ENCODE peak calls at places on chromosome 13, in six cellular contexts. G, V, S, B, Q and U are unnamed samples.

GRCh38 chr13:57409121-57409520 is 222.4 kb upstream of the PCDH17 start:
- DNase-seq in B (no peak), Q (no peak), G (no peak), V (no peak), S (no peak), U (no peak)

GRCh38 chr13:60448907-60449510 is 52.0 kb downstream of the TDRD3 start:
- DNase-seq in B (no peak), G (no peak), Q (no peak), S (no peak), V (peak), U (no peak)

GRCh38 chr13:88908896-88909535 is 1237.8 kb downstream of the SLITRK5 start:
- DNase-seq in S (no peak), V (no peak), B (no peak), G (no peak), Q (no peak), U (no peak)

GRCh38 chr13:68988176-68988575 is 1119.5 kb upstream of the ATXN8OS start:
- DNase-seq in B (no peak), V (no peak), Q (peak), G (no peak), S (no peak), U (no peak)

GRCh38 chr13:88637935-88638334 is 966.8 kb downstream of the SLITRK5 start:
- DNase-seq in V (no peak), Q (no peak), B (no peak), S (no peak), G (no peak), U (no peak)

GRCh38 chr13:77372275-77372674 is 45.4 kb upstream of the MYCBP2 start:
- DNase-seq in Q (no peak), V (no peak), G (no peak), B (no peak), S (no peak), U (no peak)

GRCh38 chr13:64697226-64697625 is 2532.9 kb downstream of the PCDH9 start:
- DNase-seq in B (no peak), S (no peak), Q (no peak), G (no peak), V (no peak), U (no peak)

GRCh38 chr13:46759861-46760260 is 37.1 kb downstream of the ESD start:
- DNase-seq in V (no peak), Q (no peak), S (no peak), B (no peak), G (no peak), U (no peak)

GRCh38 chr13:110714798-110715394 is 1.4 kb downstream of the ING1 start:
- DNase-seq in Q (peak), S (peak), G (peak), B (peak), V (no peak), U (peak)

GRCh38 chr13:93146584-93147292 is 79.9 kb upstream of the GPC6 start:
- DNase-seq in V (no peak), S (no peak), Q (no peak), B (no peak), G (no peak), U (no peak)

GRCh38 chr13:93147946-93148345 is 78.7 kb upstream of the GPC6 start:
- DNase-seq in G (no peak), V (no peak), Q (no peak), S (no peak), B (no peak), U (no peak)

GRCh38 chr13:93147293-93147645 is 79.3 kb upstream of the GPC6 start:
- DNase-seq in V (no peak), G (no peak), S (no peak), Q (no peak), B (no peak), U (no peak)

DNA sequence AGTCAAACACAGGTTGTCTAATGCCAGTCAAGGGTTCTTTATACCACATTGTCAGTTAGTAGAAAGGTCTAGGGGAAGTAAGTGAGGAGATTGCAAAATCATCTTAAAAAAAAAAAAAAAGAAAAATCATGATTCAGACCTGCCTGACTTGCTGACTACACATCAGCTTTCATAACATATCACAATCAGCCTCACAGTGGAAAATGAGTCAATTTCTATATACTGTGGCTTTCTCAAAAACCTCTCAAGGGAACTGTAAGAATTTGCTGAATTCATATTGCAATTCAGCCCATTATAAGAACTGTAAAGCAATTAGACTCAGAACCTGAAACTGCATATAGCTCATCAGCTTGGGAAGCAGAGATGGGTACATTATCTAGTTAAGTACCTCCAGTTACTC is 75.3 kb upstream of the GPC6 start:
- DNase-seq in G (no peak), S (no peak), B (no peak), Q (no peak), V (no peak), U (no peak)
- TF ChIP-seq POLR2AphosphoS5 in G (no peak), S (no peak), B (no peak), Q (no peak), V (no peak), U (no peak)

GRCh38 chr13:113106666-113107065 is 1.1 kb downstream of the F7 start:
- DNase-seq in G (no peak), V (no peak), Q (no peak), S (no peak), B (no peak), U (no peak)

GRCh38 chr13:113106053-113106452 is 462 bp downstream of the F7 start:
- DNase-seq in Q (no peak), S (no peak), B (no peak), G (no peak), V (no peak), U (no peak)

GRCh38 chr13:113103646-113104045 is 1.9 kb upstream of the F7 start:
- DNase-seq in B (no peak), G (no peak), Q (no peak), S (no peak), V (no peak), U (no peak)

GRCh38 chr13:113102727-113103126 is 2.9 kb upstream of the F7 start:
- DNase-seq in Q (no peak), G (no peak), S (no peak), V (no peak), B (no peak), U (no peak)

GRCh38 chr13:113105032-113105993 is at the start of gene F7:
- DNase-seq in V (no peak), B (no peak), G (no peak), Q (no peak), S (no peak), U (no peak)
- TF ChIP-seq POLR2AphosphoS5 in V (no peak), B (no peak), G (no peak), Q (no peak), S (no peak), U (no peak)

DNA sequence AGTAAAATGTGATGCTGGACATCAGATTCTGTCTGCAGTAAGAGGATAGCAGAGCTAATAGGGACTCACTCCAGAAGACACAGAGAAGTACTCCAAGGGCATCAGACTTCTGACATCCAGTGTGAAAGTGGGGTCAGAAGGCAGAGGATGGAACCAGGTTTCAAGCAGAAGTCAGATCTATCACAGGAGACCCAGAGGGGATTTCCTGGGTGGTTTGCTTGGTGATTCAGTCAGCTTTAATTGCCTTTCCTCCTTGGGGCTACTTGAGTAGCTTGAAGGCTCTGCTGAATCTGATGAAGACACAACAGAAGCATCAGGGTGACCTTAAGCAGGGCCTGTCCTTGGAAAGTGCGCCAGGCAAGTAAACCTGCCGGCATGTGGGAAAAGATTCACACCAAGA is 300.6 kb downstream of the COG6 start:
- DNase-seq in Q (no peak), S (no peak), G (no peak), B (no peak), V (no peak), U (no peak)
- TF ChIP-seq POLR2AphosphoS5 in Q (no peak), S (no peak), G (no peak), B (no peak), V (no peak), U (no peak)

GRCh38 chr13:51793570-51794273 is 10.2 kb downstream of the DHRS12 start:
- DNase-seq in G (no peak), S (peak), B (no peak), Q (no peak), V (peak), U (no peak)
- TF ChIP-seq POLR2AphosphoS5 in G (no peak), S (no peak), B (no peak), Q (no peak), V (no peak), U (no peak)

GRCh38 chr13:94249512-94249911 is 230.0 kb downstream of the DCT start:
- DNase-seq in V (no peak), B (no peak), G (no peak), S (no peak), Q (no peak), U (no peak)

GRCh38 chr13:94252209-94252608 is 227.3 kb downstream of the DCT start:
- DNase-seq in G (no peak), V (no peak), S (no peak), Q (no peak), B (no peak), U (no peak)

GRCh38 chr13:94256671-94257070 is 222.8 kb downstream of the DCT start:
- DNase-seq in V (no peak), G (no peak), S (no peak), Q (no peak), B (no peak), U (no peak)

GRCh38 chr13:94251801-94252200 is 227.7 kb downstream of the DCT start:
- DNase-seq in B (no peak), G (no peak), V (no peak), S (no peak), Q (no peak), U (no peak)

DNA sequence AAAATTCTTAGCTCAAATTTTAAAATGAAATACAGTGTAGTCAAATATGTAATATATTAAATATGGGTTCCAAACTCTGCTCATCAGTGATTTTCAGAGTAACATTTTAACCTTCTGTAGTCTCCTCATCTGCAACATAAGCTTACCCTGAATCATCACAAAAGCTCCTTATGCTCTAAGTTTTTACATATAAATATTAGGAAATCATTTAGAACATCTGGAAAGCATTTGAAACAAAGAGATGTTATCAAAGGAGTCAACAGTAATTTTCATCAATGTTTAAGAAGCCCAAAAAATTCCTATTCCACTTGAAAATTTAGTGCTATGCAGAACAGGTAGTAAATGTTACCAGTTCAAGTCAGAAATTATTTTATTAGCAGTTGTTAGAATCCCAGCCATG is 224.7 kb downstream of the DCT start:
- DNase-seq in S (no peak), G (no peak), Q (no peak), V (no peak), B (no peak), U (no peak)
- TF ChIP-seq POLR2AphosphoS5 in S (no peak), G (no peak), Q (no peak), V (no peak), B (no peak), U (no peak)

GRCh38 chr13:42992585-42993122 is 613 bp upstream of the EPSTI1 start:
- DNase-seq in S (no peak), G (no peak), B (no peak), V (no peak), Q (no peak), U (no peak)

GRCh38 chr13:42991892-42992584 is at the start of gene EPSTI1:
- DNase-seq in S (peak), Q (peak), V (no peak), B (peak), G (peak), U (peak)

GRCh38 chr13:42994878-42995277 is 2.8 kb upstream of the EPSTI1 start:
- DNase-seq in B (no peak), Q (no peak), S (no peak), V (no peak), G (no peak), U (no peak)

GRCh38 chr13:42990147-42990990 is 1.7 kb downstream of the EPSTI1 start:
- DNase-seq in B (no peak), Q (no peak), S (no peak), G (no peak), V (no peak), U (no peak)

DNA sequence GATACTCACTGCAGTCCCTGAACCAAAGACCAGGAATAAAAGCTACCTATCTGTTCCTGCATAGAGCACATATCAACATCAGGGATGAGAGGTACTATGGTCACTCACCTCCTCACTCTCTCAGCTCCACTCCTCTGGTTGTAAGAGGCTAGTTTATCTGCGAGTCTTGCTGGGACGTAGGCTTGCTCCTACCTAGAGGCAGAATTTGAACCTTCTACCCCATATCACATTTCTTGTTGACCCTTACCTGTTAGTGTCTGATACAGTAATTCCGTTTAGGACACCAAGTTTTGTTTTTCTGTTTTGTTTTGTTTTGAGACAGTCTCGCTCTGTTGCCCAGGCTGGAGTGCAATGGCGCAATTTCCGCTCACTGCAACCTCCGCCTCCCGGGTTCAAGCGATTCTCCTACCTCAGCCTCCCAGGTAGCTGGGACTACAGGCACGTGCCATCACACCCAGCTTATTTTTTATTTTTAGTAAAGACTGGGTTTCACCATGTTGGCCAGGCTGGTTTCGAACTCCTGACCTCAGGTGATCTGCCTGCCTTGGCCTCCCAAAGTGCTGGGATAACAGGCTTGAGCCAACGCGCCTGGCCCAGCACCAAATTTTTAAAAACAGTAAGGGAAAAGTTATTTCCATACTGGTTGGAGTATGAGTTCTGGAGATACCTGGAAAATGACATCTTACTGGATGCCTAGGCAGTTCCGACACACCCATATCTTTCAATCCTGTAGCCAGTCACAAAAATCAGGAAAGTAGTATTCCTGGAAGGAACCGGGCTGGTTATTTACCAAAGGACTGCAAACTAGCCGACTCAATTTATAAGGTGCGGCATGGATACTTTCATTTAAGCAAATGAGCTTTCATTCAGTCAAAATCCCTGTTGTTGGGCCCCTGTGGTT is 800 bp downstream of the EPSTI1 start:
- DNase-seq in S (no peak), V (no peak), Q (peak), G (no peak), B (no peak), U (no peak)
- TF ChIP-seq POLR2AphosphoS5 in S (no peak), V (no peak), Q (no peak), G (no peak), B (no peak), U (no peak)

DNA sequence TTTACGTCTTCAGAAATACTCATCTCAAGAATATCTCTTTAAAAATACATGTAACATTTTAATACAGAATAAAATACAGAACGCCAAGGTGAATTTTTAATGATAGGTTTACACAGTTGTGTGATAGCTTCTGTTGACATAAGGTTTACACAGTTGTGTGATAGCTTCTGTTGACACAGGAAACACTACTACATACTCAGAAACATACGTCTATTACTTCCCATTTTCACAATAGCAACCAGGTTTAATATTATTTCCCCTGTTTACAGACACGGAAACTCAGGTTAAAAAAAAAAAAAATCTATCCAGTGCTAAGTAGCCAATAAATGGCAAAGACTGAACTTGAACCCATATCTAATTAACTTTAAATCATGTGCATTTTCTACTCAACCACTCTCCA is 571.2 kb downstream of the LIG4 start:
- DNase-seq in Q (no peak), G (no peak), B (no peak), S (no peak), V (no peak), U (no peak)
- TF ChIP-seq POLR2AphosphoS5 in Q (no peak), G (no peak), B (no peak), S (no peak), V (no peak), U (no peak)

GRCh38 chr13:112928958-112929777 is 39.8 kb upstream of the MCF2L start:
- DNase-seq in Q (no peak), V (no peak), B (no peak), S (no peak), G (no peak), U (no peak)
- TF ChIP-seq POLR2AphosphoS5 in Q (no peak), V (no peak), B (no peak), S (no peak), G (no peak), U (no peak)

GRCh38 chr13:99087130-99087953 is 109.5 kb upstream of the DOCK9 start:
- DNase-seq in Q (peak), S (peak), G (peak), B (peak), V (peak), U (peak)
- TF ChIP-seq POLR2AphosphoS5 in Q (peak), S (peak), G (peak), B (peak), V (peak), U (peak)